ENCODE peak calls at places on chromosomes 3 and 15, in eight cellular contexts. C is left ventricle myocardium inferior, B is stomach, D is cardiac muscle cell, K is kidney, E is omental fat pad, P is psoas muscle, R is HepG2. H is an unnamed sample.

GRCh38 chr3:86990171-86990733 is 697 bp downstream of the VGLL3 start:
- DNase-seq in C (peak), B (peak), D (no peak), K (peak), E (no peak), P (peak), R (no peak), H (no peak)

GRCh38 chr3:143644370-143645089 is 203.7 kb downstream of the SLC9A9 start:
- DNase-seq in C (no peak), B (peak), D (peak), K (no peak), E (no peak), P (no peak), R (peak), H (peak)

GRCh38 chr3:63964287-63965073 is 52.3 kb upstream of the SCAANT1 start:
- DNase-seq in C (no peak), B (no peak), D (peak), K (no peak), E (no peak), P (no peak), R (no peak), H (no peak)

GRCh38 chr3:186181901-186182300 is 73.0 kb upstream of the ETV5 start:
- DNase-seq in C (no peak), B (no peak), D (no peak), K (no peak), E (no peak), P (no peak), R (no peak), H (no peak)

GRCh38 chr15:35107122-35107521 is 22.0 kb upstream of the NANOGP8 start:
- DNase-seq in C (no peak), B (no peak), D (no peak), K (no peak), E (no peak), P (no peak), R (no peak), H (no peak)

GRCh38 chr3:196969001-196969659 is 497 bp upstream of the PIGZ start:
- DNase-seq in C (peak), B (no peak), D (peak), K (peak), E (no peak), P (peak), R (no peak), H (no peak)

GRCh38 chr15:40280260-40281056 is 2.4 kb downstream of the ANKRD63 start:
- DNase-seq in C (no peak), B (no peak), D (no peak), K (no peak), E (no peak), P (no peak), R (no peak), H (no peak)

GRCh38 chr15:56496635-56497034 is 31.7 kb upstream of the MNS1 start:
- DNase-seq in C (no peak), B (no peak), D (peak), K (no peak), E (no peak), P (no peak), R (peak), H (peak)

GRCh38 chr3:106945435-106945834 is 431.8 kb upstream of the CCDC54 start:
- DNase-seq in C (no peak), B (no peak), D (no peak), K (no peak), E (no peak), P (no peak), R (no peak), H (peak)

GRCh38 chr3:33439421-33440327 is 531 bp downstream of the UBP1 start:
- DNase-seq in C (peak), B (peak), D (peak), K (peak), E (no peak), P (peak), R (peak), H (peak)

GRCh38 chr3:69096299-69096698 is 11.6 kb downstream of the ARL6IP5 start:
- DNase-seq in C (no peak), B (no peak), D (no peak), K (no peak), E (no peak), P (no peak), R (no peak), H (no peak)

GRCh38 chr15:83081256-83082014 is 14.4 kb upstream of the BTBD1 start:
- DNase-seq in C (no peak), B (no peak), D (no peak), K (no peak), E (no peak), P (no peak), R (no peak), H (no peak)

GRCh38 chr3:24023249-24023648 is 78.2 kb downstream of the NR1D2 start:
- DNase-seq in C (no peak), B (no peak), D (no peak), K (no peak), E (no peak), P (no peak), R (no peak), H (no peak)

GRCh38 chr15:78995921-78996780 is 51.3 kb upstream of the CTSH start:
- DNase-seq in C (no peak), B (no peak), D (no peak), K (peak), E (no peak), P (no peak), R (no peak), H (no peak)

GRCh38 chr15:24944939-24945338 is 9.8 kb upstream of the SNRPN start:
- DNase-seq in C (no peak), B (no peak), D (no peak), K (no peak), E (no peak), P (no peak), R (peak), H (no peak)

GRCh38 chr15:70892912-70893560 is 410 bp downstream of the LRRC49 start:
- DNase-seq in C (no peak), B (no peak), D (peak), K (no peak), E (no peak), P (no peak), R (peak), H (peak)

GRCh38 chr3:157445897-157446296 is 9.2 kb downstream of the PTX3 start:
- DNase-seq in C (no peak), B (no peak), D (no peak), K (no peak), E (no peak), P (no peak), R (no peak), H (peak)

DNA sequence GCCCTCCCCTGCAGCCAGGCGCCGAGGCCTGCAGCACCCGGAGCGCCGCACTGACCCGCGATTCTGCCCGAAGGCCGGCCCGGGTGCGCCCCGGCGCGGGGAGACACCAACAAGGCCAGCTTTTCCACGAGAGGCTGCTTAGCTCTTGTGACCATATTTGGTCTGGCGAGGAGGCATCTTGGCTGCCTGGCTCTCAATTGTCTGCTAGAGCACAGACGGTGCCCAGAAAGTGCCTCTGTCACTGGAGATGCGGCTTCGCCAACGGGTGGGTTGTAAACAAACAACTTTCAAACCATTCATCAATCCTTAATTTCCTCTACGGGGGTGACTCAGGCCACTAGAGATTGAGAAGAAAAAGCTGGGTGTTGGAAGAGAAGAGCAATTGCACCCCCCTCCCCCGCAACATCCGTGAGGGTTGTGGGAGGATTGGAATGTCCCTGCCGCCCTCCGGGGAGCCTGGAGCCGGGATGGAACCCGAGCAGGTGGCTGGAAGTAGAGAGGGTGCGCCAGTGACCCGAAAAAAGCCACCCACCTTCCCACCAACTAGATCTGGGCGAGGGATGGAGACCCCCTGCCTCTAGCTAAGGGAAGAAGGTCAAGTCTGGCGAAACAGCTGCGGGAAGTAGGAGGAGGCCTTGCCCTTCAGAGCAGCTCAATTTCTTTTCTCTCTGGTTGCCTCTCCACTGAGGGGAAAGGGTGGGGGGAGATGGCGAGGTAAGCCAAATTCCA is 783 bp upstream of the WWTR1 start:
- DNase-seq in C (peak), B (peak), D (peak), K (peak), E (no peak), P (peak), R (no peak), H (peak)
- TF ChIP-seq CTCF in C (peak), B (no peak), D (peak), K (peak), E (no peak), P (peak), R (peak), H (peak)

DNA sequence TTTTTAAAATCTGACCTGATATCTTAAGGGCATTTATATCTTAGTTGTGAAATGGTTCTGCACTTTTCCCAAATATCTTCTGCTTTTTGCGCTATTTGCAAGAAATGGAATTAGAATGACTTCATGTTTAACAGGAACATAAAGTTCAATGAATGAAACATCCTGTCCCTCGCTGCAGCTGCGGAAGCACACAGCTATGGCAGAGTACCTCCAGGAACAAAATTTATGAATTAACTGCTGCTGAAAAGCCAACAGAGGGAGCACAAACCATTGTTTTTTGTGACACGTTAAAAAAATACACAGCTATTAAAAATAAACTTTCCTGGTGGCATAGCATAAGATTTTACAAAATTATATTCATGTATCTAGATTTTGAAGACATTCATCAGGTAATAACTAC is 404.4 kb upstream of the MDFIC2 start:
- DNase-seq in C (peak), B (no peak), D (no peak), K (peak), E (no peak), P (no peak), R (no peak), H (peak)
- TF ChIP-seq CTCF in C (peak), B (no peak), D (peak), K (peak), E (no peak), P (peak), R (peak), H (peak)

GRCh38 chr3:178435575-178435974 is 100.7 kb upstream of the KCNMB2 start:
- DNase-seq in C (no peak), B (no peak), D (no peak), K (no peak), E (no peak), P (no peak), R (no peak), H (no peak)

GRCh38 chr3:178439504-178439903 is 96.7 kb upstream of the KCNMB2 start:
- DNase-seq in C (no peak), B (no peak), D (peak), K (no peak), E (no peak), P (no peak), R (no peak), H (peak)

GRCh38 chr3:178436773-178437172 is 99.5 kb upstream of the KCNMB2 start:
- DNase-seq in C (no peak), B (no peak), D (peak), K (no peak), E (no peak), P (no peak), R (no peak), H (peak)

GRCh38 chr3:178434206-178434805 is 101.9 kb upstream of the KCNMB2 start:
- DNase-seq in C (no peak), B (no peak), D (no peak), K (no peak), E (no peak), P (no peak), R (no peak), H (peak)
- TF ChIP-seq CTCF in C (peak), B (no peak), D (no peak), K (no peak), E (no peak), P (peak), R (no peak), H (peak)

DNA sequence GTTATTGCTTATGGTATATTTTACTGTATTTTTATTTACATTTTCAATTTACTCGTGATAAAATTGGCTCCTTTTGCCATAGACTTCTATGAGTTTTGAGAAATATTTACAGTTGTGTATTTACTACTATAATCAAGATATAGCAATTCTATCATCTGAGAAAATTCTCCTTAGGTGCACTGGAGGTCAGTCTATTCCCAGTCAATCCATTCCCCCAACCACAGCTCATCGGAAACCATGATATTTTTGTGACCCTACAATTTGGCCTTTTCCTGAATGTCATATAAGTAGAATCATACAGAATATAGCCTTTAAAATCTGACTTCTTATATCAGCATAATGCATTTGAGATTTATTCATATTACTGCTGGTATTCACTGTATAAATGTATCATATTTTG is 114.7 kb upstream of the LRTM1 start:
- DNase-seq in C (no peak), B (no peak), D (no peak), K (no peak), E (no peak), P (no peak), R (no peak), H (peak)
- TF ChIP-seq CTCF in C (no peak), B (no peak), D (no peak), K (no peak), E (no peak), P (no peak), R (no peak), H (no peak)

GRCh38 chr15:101145362-101145761 is 106.5 kb downstream of the CHSY1 start:
- DNase-seq in C (no peak), B (no peak), D (no peak), K (no peak), E (no peak), P (no peak), R (peak), H (no peak)
- TF ChIP-seq CTCF in C (no peak), B (no peak), D (no peak), K (no peak), E (no peak), P (no peak), R (no peak), H (no peak)

GRCh38 chr3:187971629-187972028 is 182.3 kb upstream of the LPP start:
- DNase-seq in C (no peak), B (no peak), D (no peak), K (no peak), E (no peak), P (no peak), R (no peak), H (no peak)
- TF ChIP-seq CTCF in C (no peak), B (no peak), D (no peak), K (no peak), E (no peak), P (no peak), R (no peak), H (no peak)

DNA sequence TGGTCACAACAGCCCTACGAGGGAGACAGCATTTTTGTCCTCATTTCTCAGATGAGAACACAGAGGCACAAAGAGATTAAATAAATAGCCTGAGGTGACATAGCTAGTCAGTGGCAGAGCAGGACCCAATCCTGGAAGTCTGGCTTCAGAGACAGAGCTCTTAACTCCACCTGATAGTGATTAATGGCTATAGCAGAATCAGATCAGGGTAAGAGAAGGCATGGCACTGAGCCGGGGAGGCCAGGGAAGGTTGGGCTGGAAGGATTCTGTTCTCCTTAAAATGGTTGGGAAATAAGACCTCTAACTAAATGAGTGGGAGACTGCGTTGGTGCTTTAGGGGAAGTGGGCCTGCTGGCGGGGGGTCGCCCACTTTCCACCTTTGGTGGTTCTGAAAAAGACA is 104.5 kb downstream of the VGLL4 start:
- DNase-seq in C (no peak), B (no peak), D (no peak), K (no peak), E (no peak), P (no peak), R (no peak), H (no peak)
- TF ChIP-seq CTCF in C (no peak), B (no peak), D (no peak), K (no peak), E (no peak), P (no peak), R (no peak), H (no peak)

GRCh38 chr3:10164546-10165393 is at the start of gene IRAK2:
- DNase-seq in C (peak), B (peak), D (peak), K (peak), E (no peak), P (peak), R (peak), H (peak)
- TF ChIP-seq CTCF in C (peak), B (peak), D (peak), K (peak), E (no peak), P (peak), R (peak), H (peak)